ENCODE peak calls at places on chromosome 14, in five cellular contexts. X is cardiac fibroblast, C is BJ, H is AG09309, O is IMR-90. F is an unnamed sample.

GRCh38 chr14:55309761-55310365 is 38.6 kb downstream of the FBXO34 start:
- DNase-seq in O (no peak), H (no peak), X (no peak), C (no peak), F (no peak)

GRCh38 chr14:101068958-101069549 is 165.5 kb upstream of the RTL1 start:
- DNase-seq in O (no peak), H (no peak), X (no peak), C (no peak), F (no peak)

GRCh38 chr14:21070083-21070609 is at the start of gene ARHGEF40:
- DNase-seq in C (no peak), X (peak), O (peak), H (no peak), F (no peak)

GRCh38 chr14:35240233-35240632 is 51.9 kb upstream of the PSMA6 start:
- DNase-seq in H (no peak), C (no peak), X (no peak), O (no peak), F (no peak)

GRCh38 chr14:20623798-20624197 is 17.7 kb downstream of the OR6S1 start:
- DNase-seq in H (no peak), X (no peak), C (no peak), O (no peak), F (no peak)

GRCh38 chr14:105477659-105478623 is 3.3 kb downstream of the CRIP2 start:
- DNase-seq in X (no peak), C (no peak), O (no peak), H (no peak), F (no peak)

GRCh38 chr14:90451443-90451842 is 54.6 kb downstream of the CALM1 start:
- DNase-seq in C (no peak), X (no peak), H (no peak), O (no peak), F (no peak)

GRCh38 chr14:85125331-85125730 is 404.6 kb upstream of the FLRT2 start:
- DNase-seq in H (no peak), X (no peak), O (no peak), C (no peak), F (no peak)

GRCh38 chr14:71491925-71492324 is 440.3 kb upstream of the RGS6 start:
- DNase-seq in X (peak), C (no peak), H (no peak), O (peak), F (no peak)

GRCh38 chr14:44353805-44354204 is 153.3 kb downstream of the FSCB start:
- DNase-seq in C (no peak), X (no peak), O (no peak), H (no peak), F (no peak)

GRCh38 chr14:54435500-54435981 is 5.6 kb downstream of the CNIH1 start:
- DNase-seq in H (peak), O (peak), X (peak), C (peak), F (peak)

GRCh38 chr14:73785336-73785833 is 66.2 kb upstream of the PTGR2 start:
- DNase-seq in O (peak), C (peak), H (no peak), X (peak), F (peak)

GRCh38 chr14:105528197-105528858 is 1.9 kb downstream of the TMEM121 start:
- DNase-seq in O (peak), H (peak), X (peak), C (no peak), F (peak)

GRCh38 chr14:59346329-59346728 is 118.9 kb downstream of the GPR135 start:
- DNase-seq in C (no peak), X (no peak), H (no peak), O (no peak), F (no peak)

GRCh38 chr14:74804219-74804825 is 41.2 kb downstream of the YLPM1 start:
- DNase-seq in H (peak), O (peak), C (peak), X (peak), F (peak)

GRCh38 chr14:69877492-69877891 is 1.7 kb upstream of the SMOC1 start:
- DNase-seq in O (peak), C (no peak), X (peak), H (no peak), F (peak)

GRCh38 chr14:54483848-54484247 is 4.9 kb downstream of the GMFB start:
- DNase-seq in H (no peak), C (no peak), X (no peak), O (no peak), F (no peak)

GRCh38 chr14:47442206-47442605 is 233.2 kb downstream of the MDGA2 start:
- DNase-seq in H (no peak), O (no peak), X (peak), C (no peak), F (no peak)

GRCh38 chr14:47447076-47447475 is 228.3 kb downstream of the MDGA2 start:
- DNase-seq in C (no peak), H (no peak), X (no peak), O (no peak), F (no peak)
- TF ChIP-seq CTCF in C (no peak), H (no peak), X (no peak), O (no peak), F (no peak)

DNA sequence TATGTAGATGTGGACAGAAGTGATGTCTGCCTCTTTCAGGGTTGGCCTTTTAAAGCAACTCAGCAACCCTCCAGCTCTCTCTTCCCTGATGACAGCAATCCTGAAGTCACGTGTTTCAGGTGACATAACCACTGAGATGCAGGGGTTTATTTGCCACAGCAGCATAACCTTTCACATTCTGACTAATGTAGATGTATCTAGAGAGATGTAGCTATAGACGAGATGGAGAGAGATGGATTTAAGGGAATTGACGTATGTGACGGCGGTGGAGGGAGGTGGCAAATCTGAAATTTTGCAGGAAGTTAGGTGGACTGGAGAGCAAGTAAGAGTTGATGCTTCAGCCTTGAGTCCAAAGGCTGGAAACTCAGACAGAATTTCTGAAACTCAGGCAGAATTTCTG is 126.0 kb downstream of the ZFP36L1 start:
- DNase-seq in C (no peak), O (no peak), X (no peak), H (no peak), F (no peak)
- H3K4me3 ChIP-seq in C (no peak), O (no peak), X (no peak), H (no peak), F (no peak)

GRCh38 chr14:91573528-91573893 is 63.4 kb upstream of the PPP4R3A start:
- DNase-seq in C (no peak), X (no peak), H (no peak), O (no peak), F (no peak)
- TF ChIP-seq CTCF in C (no peak), X (no peak), H (no peak), O (no peak), F (no peak)

DNA sequence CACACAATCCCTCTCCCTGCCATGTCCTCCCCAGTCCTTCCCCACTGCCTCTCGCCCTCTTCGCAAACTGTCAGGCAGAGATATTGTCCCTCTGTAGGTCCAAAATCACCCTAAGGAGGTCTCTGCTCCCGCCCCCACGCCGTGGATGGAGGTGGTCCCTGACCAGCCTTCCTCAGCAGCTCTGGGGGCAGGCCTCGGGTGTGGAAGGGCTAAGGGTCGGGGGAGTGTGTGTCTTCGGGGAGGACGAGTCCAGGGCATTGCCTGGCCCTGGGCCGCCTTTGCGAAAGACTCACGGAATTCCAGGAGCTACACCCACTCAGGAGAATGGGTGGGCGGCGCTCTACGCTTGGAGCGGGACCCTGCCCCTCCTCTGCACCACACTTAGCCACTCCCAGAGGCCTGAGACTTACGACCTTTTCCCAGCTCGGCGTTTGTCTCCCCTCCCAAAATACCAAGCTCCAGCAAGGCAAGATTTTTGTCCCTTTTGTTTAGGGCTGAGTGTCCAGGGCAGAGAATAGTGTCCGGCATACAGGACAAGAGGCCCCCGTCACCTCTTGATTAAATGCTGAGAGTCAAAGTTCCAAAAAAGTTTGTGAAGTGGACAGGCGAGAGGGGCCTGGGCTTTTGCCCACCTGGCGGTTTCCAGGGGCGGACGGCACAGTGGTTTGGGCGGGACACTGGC is 881 bp downstream of the PYGL start:
- DNase-seq in C (no peak), H (no peak), X (peak), O (peak), F (peak)
- H3K4me3 ChIP-seq in C (peak), H (peak), X (peak), O (peak), F (peak)

DNA sequence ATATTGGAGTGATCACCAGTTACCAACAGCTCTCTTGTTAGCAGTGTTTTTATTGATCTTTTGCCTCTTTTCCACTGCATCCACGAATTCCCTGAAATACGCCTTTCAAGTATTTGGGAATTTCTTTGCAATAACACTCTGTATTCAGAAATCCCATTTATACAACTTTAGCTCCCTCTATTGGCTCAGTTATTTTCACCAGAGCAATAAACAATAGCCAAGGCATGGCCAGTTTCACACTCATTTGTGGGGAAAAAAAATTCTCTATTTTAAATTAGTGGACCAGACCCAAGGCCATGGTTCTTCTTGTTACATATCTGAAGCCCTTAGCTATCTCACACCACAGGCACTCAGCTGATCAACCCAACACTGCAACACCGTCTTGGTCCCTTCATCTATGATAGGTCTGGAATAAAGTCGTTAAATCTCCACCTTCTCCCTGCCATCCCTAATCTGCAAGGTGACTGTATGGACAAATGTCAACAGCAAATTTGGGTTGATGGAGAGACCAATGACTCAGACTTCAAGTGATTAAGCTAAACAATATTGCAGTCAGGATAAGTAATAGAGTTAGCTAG is 92.4 kb upstream of the TMEM260 start:
- DNase-seq in H (no peak), O (peak), C (no peak), X (peak), F (peak)
- TF ChIP-seq CTCF in H (peak), O (peak), C (peak), X (peak), F (peak)

GRCh38 chr14:24436355-24437019 is 6.1 kb downstream of the SDR39U1 start:
- DNase-seq in H (peak), C (no peak), O (peak), X (peak), F (peak)
- H3K4me3 ChIP-seq in H (no peak), C (no peak), O (no peak), X (no peak), F (no peak)

F was measured in foreskin fibroblast.